ENCODE peak calls at places on chromosomes 3 and 15, in four cellular contexts. One of them, this sample, is unnamed.

GRCh38 chr15:75723847-75724660 is 11.4 kb upstream of the CSPG4 start:
- DNase-seq in GM12878: no peak
- DNase-seq in K562: peak
- DNase-seq in HepG2: peak
- DNase-seq in this sample: peak

GRCh38 chr3:157330206-157330605 is 106.4 kb upstream of the PTX3 start:
- DNase-seq in HepG2: no peak
- DNase-seq in K562: no peak
- DNase-seq in GM12878: no peak
- DNase-seq in this sample: no peak

GRCh38 chr3:113117511-113118302 is 93.7 kb upstream of the BOC start:
- DNase-seq in HepG2: no peak
- DNase-seq in GM12878: no peak
- DNase-seq in K562: no peak
- DNase-seq in this sample: no peak

GRCh38 chr3:74375653-74376052 is 238.8 kb downstream of the CNTN3 start:
- DNase-seq in HepG2: no peak
- DNase-seq in GM12878: no peak
- DNase-seq in K562: no peak
- DNase-seq in this sample: no peak

GRCh38 chr3:143170676-143171075 is 51.1 kb downstream of the CHST2 start:
- DNase-seq in K562: no peak
- DNase-seq in GM12878: no peak
- DNase-seq in HepG2: no peak
- DNase-seq in this sample: no peak

GRCh38 chr15:43795997-43796396 is 3.9 kb downstream of the SERF2 start:
- DNase-seq in K562: no peak
- DNase-seq in GM12878: no peak
- DNase-seq in HepG2: no peak
- DNase-seq in this sample: no peak

GRCh38 chr3:129593595-129594339 is 12.7 kb downstream of the PLXND1 start:
- DNase-seq in HepG2: peak
- DNase-seq in GM12878: no peak
- DNase-seq in K562: no peak
- DNase-seq in this sample: no peak

GRCh38 chr3:13927295-13927694 is 47.4 kb upstream of the WNT7A start:
- DNase-seq in K562: no peak
- DNase-seq in HepG2: peak
- DNase-seq in GM12878: no peak
- DNase-seq in this sample: peak

GRCh38 chr3:113271189-113271588 is 59.8 kb downstream of the BOC start:
- DNase-seq in HepG2: no peak
- DNase-seq in GM12878: no peak
- DNase-seq in K562: no peak
- DNase-seq in this sample: no peak

GRCh38 chr15:36232491-36232890 is 346.9 kb upstream of the CDIN1 start:
- DNase-seq in GM12878: no peak
- DNase-seq in K562: no peak
- DNase-seq in HepG2: no peak
- DNase-seq in this sample: no peak

GRCh38 chr3:60186359-60186758 is 1064.9 kb downstream of the FHIT start:
- DNase-seq in K562: no peak
- DNase-seq in HepG2: no peak
- DNase-seq in GM12878: no peak
- DNase-seq in this sample: no peak

GRCh38 chr15:66196565-66196964 is 57.0 kb downstream of the MEGF11 start:
- DNase-seq in K562: no peak
- DNase-seq in HepG2: no peak
- DNase-seq in GM12878: no peak
- DNase-seq in this sample: no peak

GRCh38 chr3:167852216-167852615 is 116.7 kb downstream of the SERPINI1 start:
- DNase-seq in K562: no peak
- DNase-seq in GM12878: no peak
- DNase-seq in HepG2: no peak
- DNase-seq in this sample: no peak

GRCh38 chr3:120764206-120764605 is 21.7 kb downstream of the GTF2E1 start:
- DNase-seq in K562: no peak
- DNase-seq in HepG2: no peak
- DNase-seq in GM12878: no peak
- DNase-seq in this sample: no peak

GRCh38 chr3:146189519-146190173 is 28.7 kb upstream of the PLOD2 start:
- DNase-seq in HepG2: peak
- DNase-seq in K562: peak
- DNase-seq in GM12878: no peak
- DNase-seq in this sample: no peak

GRCh38 chr3:73599605-73600004 is 25.1 kb downstream of the PDZRN3 start:
- DNase-seq in GM12878: no peak
- DNase-seq in HepG2: no peak
- DNase-seq in K562: no peak
- DNase-seq in this sample: no peak

GRCh38 chr3:140134231-140134630 is 199.2 kb downstream of the CLSTN2 start:
- DNase-seq in GM12878: no peak
- DNase-seq in K562: no peak
- DNase-seq in HepG2: no peak
- DNase-seq in this sample: no peak

GRCh38 chr15:48149858-48150257 is 28.2 kb downstream of the MYEF2 start:
- DNase-seq in GM12878: no peak
- DNase-seq in HepG2: no peak
- DNase-seq in K562: no peak
- DNase-seq in this sample: no peak

GRCh38 chr3:190101320-190102117 is 19.2 kb downstream of the P3H2 start:
- DNase-seq in HepG2: no peak
- DNase-seq in GM12878: no peak
- DNase-seq in K562: no peak
- DNase-seq in this sample: no peak

GRCh38 chr3:140922634-140923033 is 19.0 kb upstream of the SLC25A36 start:
- DNase-seq in HepG2: no peak
- DNase-seq in K562: peak
- DNase-seq in GM12878: no peak
- DNase-seq in this sample: no peak

GRCh38 chr3:53045107-53045783 is 628 bp downstream of the SFMBT1 start:
- DNase-seq in HepG2: no peak
- DNase-seq in GM12878: no peak
- DNase-seq in K562: peak
- DNase-seq in this sample: peak

GRCh38 chr3:151383111-151383510 is 1.4 kb downstream of the P2RY12 start:
- DNase-seq in HepG2: no peak
- DNase-seq in GM12878: no peak
- DNase-seq in K562: no peak
- DNase-seq in this sample: no peak

GRCh38 chr3:169573129-169573528 is 90.4 kb downstream of the MECOM start:
- DNase-seq in HepG2: no peak
- DNase-seq in GM12878: no peak
- DNase-seq in K562: no peak
- DNase-seq in this sample: no peak

GRCh38 chr15:52653451-52653964 is 25.7 kb downstream of the ATOSA start:
- DNase-seq in HepG2: no peak
- DNase-seq in GM12878: no peak
- DNase-seq in K562: peak
- DNase-seq in this sample: no peak

GRCh38 chr3:120772081-120772480 is 29.5 kb downstream of the GTF2E1 start:
- DNase-seq in HepG2: no peak
- DNase-seq in K562: no peak
- DNase-seq in GM12878: no peak
- DNase-seq in this sample: no peak

DNA sequence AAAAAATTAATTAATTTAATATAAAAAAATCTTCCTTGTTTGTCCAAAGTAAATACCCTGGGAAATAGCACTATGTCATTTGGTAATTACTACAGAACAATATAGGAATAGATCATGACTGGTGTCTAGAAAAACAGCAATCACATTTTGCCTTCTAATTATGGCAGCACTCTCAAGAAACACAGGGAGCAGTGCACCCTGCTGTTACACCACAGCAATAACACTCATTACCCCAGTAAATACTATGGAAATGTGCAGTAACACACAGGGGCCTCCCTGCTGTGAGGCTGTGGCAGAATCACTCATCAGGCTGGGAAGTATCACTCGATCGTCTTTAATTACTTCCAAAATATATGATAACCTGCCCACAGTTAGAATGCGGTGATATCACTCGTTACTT is 646.0 kb downstream of the TUSC7 start:
- DNase-seq in K562: no peak
- DNase-seq in GM12878: no peak
- DNase-seq in HepG2: peak
- DNase-seq in this sample: peak
- TF ChIP-seq CBFB in K562: no peak
- TF ChIP-seq CBFB in GM12878: no peak
- TF ChIP-seq CBFB in HepG2: no peak
- TF ChIP-seq CBFB in this sample: no peak

DNA sequence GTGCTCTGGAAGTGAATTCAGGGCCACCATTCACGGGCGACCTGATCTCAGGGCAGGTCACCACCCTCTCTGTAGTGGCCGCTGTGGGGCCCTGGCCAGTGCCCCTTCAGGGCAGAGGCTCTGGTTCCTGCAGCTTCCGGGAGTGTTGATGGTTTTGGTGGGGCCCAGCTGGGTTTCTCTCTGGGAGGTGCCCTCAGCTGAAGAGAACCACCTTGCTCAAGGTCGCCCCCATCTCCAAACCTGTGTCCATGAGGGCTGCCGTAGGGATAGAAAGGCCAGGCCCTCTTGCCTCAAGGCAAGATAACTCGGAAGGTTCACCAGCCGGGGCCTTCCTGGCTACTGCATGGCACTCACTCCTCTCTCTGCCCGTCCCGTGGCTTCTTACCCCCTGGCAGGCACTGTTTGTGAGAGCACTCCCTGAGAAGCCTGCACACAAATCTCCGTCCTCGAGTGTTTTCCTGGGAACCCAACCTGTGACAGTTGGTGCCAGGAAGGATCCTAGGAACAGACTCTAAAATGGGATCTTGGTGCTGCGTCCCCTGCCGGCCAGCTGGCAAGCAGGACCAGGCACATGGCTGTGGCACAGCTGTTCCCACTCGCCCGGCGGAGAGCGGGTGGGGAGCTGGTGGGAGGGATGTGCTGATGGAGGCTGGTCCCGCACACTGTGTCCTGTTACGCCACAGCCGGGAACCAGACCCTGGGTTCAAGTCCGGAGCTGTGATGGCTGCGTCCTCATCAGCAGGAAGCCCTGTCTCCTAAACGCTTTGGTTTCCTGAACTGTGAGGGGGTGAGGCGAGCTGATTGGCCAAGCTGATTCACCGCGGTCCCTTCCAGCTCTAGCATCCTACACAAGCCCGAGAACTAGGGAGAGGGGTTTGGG is 23.2 kb upstream of the PIGZ start:
- DNase-seq in HepG2: no peak
- DNase-seq in GM12878: no peak
- DNase-seq in K562: no peak
- DNase-seq in this sample: no peak
- TF ChIP-seq CBFB in HepG2: no peak
- TF ChIP-seq CBFB in GM12878: no peak
- TF ChIP-seq CBFB in K562: no peak
- TF ChIP-seq CBFB in this sample: no peak

DNA sequence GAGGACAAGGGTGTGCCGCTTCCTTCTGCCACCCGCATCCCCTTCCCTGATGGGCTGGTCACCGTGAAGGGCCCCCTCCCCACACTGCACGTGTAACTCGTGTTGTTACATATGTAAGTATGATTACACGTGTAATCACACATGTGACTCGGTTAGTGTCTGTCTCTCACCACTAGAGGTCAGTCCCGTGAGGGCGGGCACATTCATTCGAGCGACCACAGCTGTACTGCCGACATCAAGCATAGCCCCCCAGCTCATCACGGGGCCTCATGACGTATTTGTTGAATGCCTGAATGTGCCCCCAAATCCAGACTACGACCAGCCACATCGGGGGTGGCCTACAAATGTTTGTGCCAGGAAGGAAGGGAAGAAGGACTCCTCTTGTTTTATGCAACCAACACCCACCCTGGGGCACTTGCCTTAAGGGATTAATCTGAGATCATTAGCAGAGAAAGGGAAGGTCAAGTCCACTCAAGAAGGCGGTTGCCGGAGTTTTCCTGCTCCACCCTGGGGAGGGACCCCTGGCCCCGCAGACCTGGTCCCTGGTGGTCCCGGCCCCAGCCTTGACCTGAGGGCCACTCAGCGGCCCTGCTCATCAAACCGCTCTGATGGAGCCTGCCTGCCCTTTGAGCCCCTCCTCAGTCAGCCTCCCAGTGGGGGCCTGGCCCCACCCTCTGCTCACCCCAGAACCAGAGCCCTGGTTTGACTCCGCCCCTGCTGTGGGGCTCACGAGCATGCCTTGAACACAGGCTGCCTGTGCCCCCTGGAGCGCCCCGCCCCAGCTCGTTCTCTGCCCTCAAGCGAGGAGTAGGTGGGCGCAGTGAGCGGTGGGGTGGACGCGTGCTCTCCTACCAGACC is 52.8 kb downstream of the RGMA start:
- DNase-seq in GM12878: no peak
- DNase-seq in K562: peak
- DNase-seq in HepG2: peak
- DNase-seq in this sample: peak
- TF ChIP-seq CBFB in GM12878: no peak
- TF ChIP-seq CBFB in K562: no peak
- TF ChIP-seq CBFB in HepG2: no peak
- TF ChIP-seq CBFB in this sample: no peak

GRCh38 chr15:74171965-74172541 is 1.5 kb upstream of the ISLR start:
- DNase-seq in GM12878: no peak
- DNase-seq in HepG2: no peak
- DNase-seq in K562: no peak
- DNase-seq in this sample: no peak

GRCh38 chr15:74173545-74174215 is at the start of gene ISLR:
- DNase-seq in HepG2: no peak
- DNase-seq in K562: no peak
- DNase-seq in GM12878: no peak
- DNase-seq in this sample: peak

GRCh38 chr15:74170845-74171578 is 2.5 kb upstream of the ISLR start:
- DNase-seq in K562: no peak
- DNase-seq in HepG2: no peak
- DNase-seq in GM12878: no peak
- DNase-seq in this sample: no peak

GRCh38 chr15:74174216-74174965 is 881 bp downstream of the ISLR start:
- DNase-seq in K562: no peak
- DNase-seq in GM12878: no peak
- DNase-seq in HepG2: no peak
- DNase-seq in this sample: peak

DNA sequence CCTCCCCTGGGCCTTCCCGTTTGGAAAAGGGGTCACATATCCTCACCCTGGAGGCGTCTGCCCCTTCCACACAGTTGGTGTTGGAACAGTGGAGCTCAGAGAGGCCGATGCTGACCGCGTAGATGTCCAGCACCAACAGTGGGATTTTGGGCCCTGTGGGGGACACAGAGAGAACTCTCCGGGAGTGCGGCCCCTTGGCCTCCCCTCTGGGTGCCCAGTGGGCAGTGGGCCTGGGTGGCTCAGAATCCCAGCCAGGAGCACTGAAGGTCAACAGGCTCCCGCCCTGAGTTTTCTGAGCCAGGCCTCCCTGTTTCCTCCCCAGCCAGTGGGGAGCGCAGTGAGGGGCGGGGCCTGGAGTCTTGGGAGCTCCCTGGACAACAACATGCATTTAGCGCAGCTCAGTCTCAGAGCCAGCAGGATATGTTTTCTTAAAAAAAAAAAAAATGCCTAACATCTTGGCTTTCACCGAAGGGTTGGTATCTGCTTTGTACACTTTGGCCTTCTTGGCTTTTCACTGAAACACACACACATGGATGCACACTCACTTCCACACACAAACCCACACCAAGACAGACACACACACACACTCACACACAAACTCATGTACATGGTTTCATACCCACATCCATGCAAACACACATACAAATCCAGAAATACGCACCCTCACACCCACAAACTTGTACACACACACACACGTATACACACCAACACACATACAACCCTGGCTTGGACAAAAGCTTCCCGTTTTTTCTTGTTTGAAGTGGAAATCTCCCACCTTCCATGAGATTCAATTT is 562 bp upstream of the ISLR start:
- DNase-seq in GM12878: no peak
- DNase-seq in HepG2: no peak
- DNase-seq in K562: no peak
- DNase-seq in this sample: peak
- TF ChIP-seq CBFB in GM12878: no peak
- TF ChIP-seq CBFB in HepG2: no peak
- TF ChIP-seq CBFB in K562: no peak
- TF ChIP-seq CBFB in this sample: no peak

This sample was measured in WTC11.